ENCODE peak calls at places on chromosomes 16 and 17, in ten cellular contexts. K is activated CD4-positive, alpha-beta memory T cell treated with anti-CD3 and anti-CD28 coated beads, Interleukin-2, amount 10 ng/mL, durations not matched to agents 7 days and 5 days; W is head of caudate nucleus; A is left colon; Y is GM23248; C is memory B cell; G is GM18507; X is AML-193; Q is T1000; U is NCI-H1092. Z is an unnamed sample.
A peak's percentile ranks its signal among the peaks of the same experiment; 100 is the strongest.

GRCh38 chr16:2244301-2244700 is 7.1 kb downstream of the ECI1 start:
- DNase-seq in K (no peak), W (no peak), A (no peak), Y (no peak), C (no peak), G (no peak), X (no peak), Q (no peak), U (no peak), Z (no peak)

GRCh38 chr16:3681206-3681605 is 26.7 kb downstream of the DNASE1 start:
- DNase-seq in K (no peak), W (peak; percentile 15), A (no peak), Y (peak; percentile 12), C (no peak), G (no peak), X (no peak), Q (no peak), U (no peak), Z (no peak)

GRCh38 chr16:11560701-11561439 is 25.8 kb downstream of the LITAF start:
- DNase-seq in K (peak; percentile 78), W (no peak), A (no peak), Y (no peak), C (no peak), G (no peak), X (no peak), Q (no peak), U (no peak), Z (no peak)

GRCh38 chr16:88533945-88534641 is 36.1 kb upstream of the ZC3H18 start:
- DNase-seq in K (peak; percentile 75), W (no peak), A (peak; percentile 84), Y (peak; percentile 86), C (peak; percentile 77), G (peak; percentile 96), X (no peak), Q (peak; percentile 40), U (peak; percentile 78), Z (peak; percentile 78)

GRCh38 chr16:62383941-62384340 is 347.7 kb upstream of the CDH8 start:
- DNase-seq in K (no peak), W (no peak), A (no peak), Y (no peak), C (no peak), G (no peak), X (no peak), Q (no peak), U (no peak), Z (no peak)

GRCh38 chr16:88393571-88393970 is 10.8 kb downstream of the ZNF469 start:
- DNase-seq in K (no peak), W (no peak), A (no peak), Y (no peak), C (no peak), G (no peak), X (no peak), Q (no peak), U (no peak), Z (no peak)

GRCh38 chr17:40122944-40123810 is 1.4 kb downstream of the MSL1 start:
- DNase-seq in K (peak; percentile 67), W (no peak), A (peak; percentile 65), Y (peak; percentile 65), C (peak; percentile 48), G (no peak), X (no peak), Q (no peak), U (peak; percentile 34), Z (peak; percentile 80)

GRCh38 chr17:7383742-7384488 is 3.0 kb downstream of the TNK1 start:
- DNase-seq in K (peak; percentile 82), W (no peak), A (peak; percentile 56), Y (peak; percentile 32), C (peak; percentile 79), G (peak; percentile 82), X (peak; percentile 1), Q (no peak), U (peak; percentile 44), Z (no peak)

GRCh38 chr16:68332411-68333121 is 21.7 kb downstream of the PRMT7 start:
- DNase-seq in K (peak; percentile 25), W (no peak), A (peak; percentile 28), Y (peak; percentile 52), C (no peak), G (no peak), X (peak; percentile 96), Q (no peak), U (no peak), Z (no peak)

GRCh38 chr17:5508855-5509254 is 22.5 kb downstream of the MIS12 start:
- DNase-seq in K (no peak), W (no peak), A (no peak), Y (peak; percentile 30), C (no peak), G (no peak), X (no peak), Q (peak; percentile 37), U (peak; percentile 38), Z (peak; percentile 73)

GRCh38 chr16:56269824-56270684 is 78.8 kb downstream of the GNAO1 start:
- DNase-seq in K (no peak), W (no peak), A (no peak), Y (peak; percentile 67), C (no peak), G (no peak), X (no peak), Q (no peak), U (peak; percentile 56), Z (no peak)

GRCh38 chr17:35568561-35568960 is 7.9 kb upstream of the SLFN14 start:
- DNase-seq in K (peak; percentile 39), W (no peak), A (peak; percentile 26), Y (peak; percentile 87), C (no peak), G (no peak), X (no peak), Q (no peak), U (no peak), Z (peak; percentile 41)

GRCh38 chr17:76307966-76308338 is at the start of gene QRICH2:
- DNase-seq in K (no peak), W (no peak), A (no peak), Y (no peak), C (no peak), G (no peak), X (no peak), Q (no peak), U (no peak), Z (no peak)

GRCh38 chr17:56320443-56320842 is 167.2 kb downstream of the ANKFN1 start:
- DNase-seq in K (no peak), W (no peak), A (no peak), Y (no peak), C (no peak), G (no peak), X (no peak), Q (no peak), U (no peak), Z (no peak)

GRCh38 chr17:31216053-31216751 is 80.8 kb downstream of the OMG start:
- DNase-seq in K (no peak), W (no peak), A (no peak), Y (peak; percentile 87), C (no peak), G (no peak), X (peak; percentile 29), Q (no peak), U (peak; percentile 2), Z (peak; percentile 27)

GRCh38 chr16:27400751-27401620 is 988 bp upstream of the IL21R start:
- DNase-seq in K (no peak), W (no peak), A (no peak), Y (peak; percentile 75), C (no peak), G (no peak), X (peak; percentile 28), Q (no peak), U (no peak), Z (no peak)